ENCODE peak calls at places on chromosomes 12 and 14, in four cellular contexts. One of them, this sample, is unnamed.

GRCh38 chr12:3973939-3974644 is 100.9 kb upstream of the PARP11 start:
- DNase-seq in tibial nerve: no peak
- DNase-seq in suprapubic skin: peak; percentile 40
- DNase-seq in A549: no peak
- DNase-seq in this sample: no peak

GRCh38 chr12:127297327-127297726 is 969.6 kb upstream of the TMEM132C start:
- DNase-seq in tibial nerve: no peak
- DNase-seq in suprapubic skin: peak; percentile 52
- DNase-seq in A549: no peak
- DNase-seq in this sample: no peak

GRCh38 chr12:30989754-30990153 is 63.2 kb downstream of the TSPAN11 start:
- DNase-seq in tibial nerve: no peak
- DNase-seq in suprapubic skin: no peak
- DNase-seq in A549: peak; percentile 41
- DNase-seq in this sample: peak; percentile 19

GRCh38 chr14:80973918-80974317 is 18.5 kb downstream of the TSHR start:
- DNase-seq in tibial nerve: no peak
- DNase-seq in suprapubic skin: no peak
- DNase-seq in A549: no peak
- DNase-seq in this sample: no peak

GRCh38 chr14:102192840-102193502 is 53.3 kb downstream of the WDR20 start:
- DNase-seq in tibial nerve: no peak
- DNase-seq in suprapubic skin: no peak
- DNase-seq in A549: no peak
- DNase-seq in this sample: no peak

GRCh38 chr14:64636980-64637429 is 67.2 kb upstream of the PLEKHG3 start:
- DNase-seq in tibial nerve: no peak
- DNase-seq in suprapubic skin: no peak
- DNase-seq in A549: no peak
- DNase-seq in this sample: peak; percentile 75

GRCh38 chr12:32134144-32134888 is 27.7 kb downstream of the BICD1 start:
- DNase-seq in tibial nerve: no peak
- DNase-seq in suprapubic skin: no peak
- DNase-seq in A549: no peak
- DNase-seq in this sample: no peak

GRCh38 chr14:93073366-93073722 is 42.4 kb downstream of the ITPK1 start:
- DNase-seq in tibial nerve: no peak
- DNase-seq in suprapubic skin: no peak
- DNase-seq in A549: no peak
- DNase-seq in this sample: no peak

GRCh38 chr12:70637286-70637685 is at the start of gene PTPRB:
- DNase-seq in tibial nerve: no peak
- DNase-seq in suprapubic skin: no peak
- DNase-seq in A549: no peak
- DNase-seq in this sample: no peak

GRCh38 chr12:118145113-118145797 is 9.3 kb downstream of the PEBP1 start:
- DNase-seq in tibial nerve: no peak
- DNase-seq in suprapubic skin: no peak
- DNase-seq in A549: no peak
- DNase-seq in this sample: no peak

GRCh38 chr12:128844031-128844635 is 9.1 kb upstream of the GLT1D1 start:
- DNase-seq in tibial nerve: no peak
- DNase-seq in suprapubic skin: no peak
- DNase-seq in A549: no peak
- DNase-seq in this sample: no peak

GRCh38 chr12:113722747-113723146 is 243.4 kb downstream of the RBM19 start:
- DNase-seq in tibial nerve: no peak
- DNase-seq in suprapubic skin: no peak
- DNase-seq in A549: no peak
- DNase-seq in this sample: no peak

GRCh38 chr12:89529738-89530137 is 3.9 kb upstream of the POC1B start:
- DNase-seq in tibial nerve: no peak
- DNase-seq in suprapubic skin: no peak
- DNase-seq in A549: peak; percentile 67
- DNase-seq in this sample: peak; percentile 69

GRCh38 chr12:18250313-18250916 is 10.9 kb upstream of the PIK3C2G start:
- DNase-seq in tibial nerve: peak; percentile 39
- DNase-seq in suprapubic skin: no peak
- DNase-seq in A549: peak; percentile 66
- DNase-seq in this sample: peak; percentile 41

GRCh38 chr14:29895591-29896043 is 32.0 kb downstream of the PRKD1 start:
- DNase-seq in tibial nerve: no peak
- DNase-seq in suprapubic skin: no peak
- DNase-seq in A549: no peak
- DNase-seq in this sample: no peak

GRCh38 chr12:27382924-27383323 is 50.3 kb downstream of the BMAL2 start:
- DNase-seq in tibial nerve: no peak
- DNase-seq in suprapubic skin: no peak
- DNase-seq in A549: no peak
- DNase-seq in this sample: no peak

GRCh38 chr14:105879867-105880561 is 353.6 kb downstream of the TMEM121 start:
- DNase-seq in tibial nerve: no peak
- DNase-seq in suprapubic skin: peak; percentile 78
- DNase-seq in A549: no peak
- DNase-seq in this sample: no peak

GRCh38 chr14:50775357-50775756 is 55.6 kb downstream of the NIN start:
- DNase-seq in tibial nerve: no peak
- DNase-seq in suprapubic skin: no peak
- DNase-seq in A549: no peak
- DNase-seq in this sample: no peak

GRCh38 chr14:36509056-36509917 is 10.7 kb downstream of the NKX2-1 start:
- DNase-seq in tibial nerve: no peak
- DNase-seq in suprapubic skin: no peak
- DNase-seq in A549: no peak
- DNase-seq in this sample: no peak

GRCh38 chr12:122001379-122002209 is 20.1 kb upstream of the BCL7A start:
- DNase-seq in tibial nerve: no peak
- DNase-seq in suprapubic skin: no peak
- DNase-seq in A549: no peak
- DNase-seq in this sample: no peak

GRCh38 chr12:5377997-5378596 is 53.8 kb upstream of the NTF3 start:
- DNase-seq in tibial nerve: no peak
- DNase-seq in suprapubic skin: no peak
- DNase-seq in A549: no peak
- DNase-seq in this sample: no peak

GRCh38 chr14:59187802-59188460 is 536 bp upstream of the DAAM1 start:
- DNase-seq in tibial nerve: peak; percentile 24
- DNase-seq in suprapubic skin: no peak
- DNase-seq in A549: peak; percentile 10
- DNase-seq in this sample: peak; percentile 91

GRCh38 chr12:45051490-45052105 is 699 bp upstream of the DBX2 start:
- DNase-seq in tibial nerve: no peak
- DNase-seq in suprapubic skin: no peak
- DNase-seq in A549: no peak
- DNase-seq in this sample: no peak

GRCh38 chr12:77072833-77073495 is 7.6 kb upstream of the E2F7 start:
- DNase-seq in tibial nerve: no peak
- DNase-seq in suprapubic skin: no peak
- DNase-seq in A549: no peak
- DNase-seq in this sample: no peak

GRCh38 chr14:64971890-64972785 is at the start of gene RAB15:
- DNase-seq in tibial nerve: no peak
- DNase-seq in suprapubic skin: no peak
- DNase-seq in A549: peak; percentile 39
- DNase-seq in this sample: peak; percentile 30

GRCh38 chr12:57759360-57759980 is 4.6 kb downstream of the MARCHF9 start:
- DNase-seq in tibial nerve: no peak
- DNase-seq in suprapubic skin: no peak
- DNase-seq in A549: peak; percentile 68
- DNase-seq in this sample: peak; percentile 54

GRCh38 chr14:103679351-103679750 is 35.9 kb downstream of the XRCC3 start:
- DNase-seq in tibial nerve: no peak
- DNase-seq in suprapubic skin: no peak
- DNase-seq in A549: peak; percentile 47
- DNase-seq in this sample: peak; percentile 58

GRCh38 chr14:50763386-50764007 is 67.5 kb downstream of the NIN start:
- DNase-seq in tibial nerve: no peak
- DNase-seq in suprapubic skin: no peak
- DNase-seq in A549: peak; percentile 63
- DNase-seq in this sample: no peak

GRCh38 chr12:15787801-15788200 is 1.4 kb downstream of the EPS8 start:
- DNase-seq in tibial nerve: no peak
- DNase-seq in suprapubic skin: no peak
- DNase-seq in A549: no peak
- DNase-seq in this sample: no peak

GRCh38 chr12:13099910-13100609 is 3.4 kb downstream of the GSG1 start:
- DNase-seq in tibial nerve: no peak
- DNase-seq in suprapubic skin: no peak
- DNase-seq in A549: no peak
- DNase-seq in this sample: no peak

DNA sequence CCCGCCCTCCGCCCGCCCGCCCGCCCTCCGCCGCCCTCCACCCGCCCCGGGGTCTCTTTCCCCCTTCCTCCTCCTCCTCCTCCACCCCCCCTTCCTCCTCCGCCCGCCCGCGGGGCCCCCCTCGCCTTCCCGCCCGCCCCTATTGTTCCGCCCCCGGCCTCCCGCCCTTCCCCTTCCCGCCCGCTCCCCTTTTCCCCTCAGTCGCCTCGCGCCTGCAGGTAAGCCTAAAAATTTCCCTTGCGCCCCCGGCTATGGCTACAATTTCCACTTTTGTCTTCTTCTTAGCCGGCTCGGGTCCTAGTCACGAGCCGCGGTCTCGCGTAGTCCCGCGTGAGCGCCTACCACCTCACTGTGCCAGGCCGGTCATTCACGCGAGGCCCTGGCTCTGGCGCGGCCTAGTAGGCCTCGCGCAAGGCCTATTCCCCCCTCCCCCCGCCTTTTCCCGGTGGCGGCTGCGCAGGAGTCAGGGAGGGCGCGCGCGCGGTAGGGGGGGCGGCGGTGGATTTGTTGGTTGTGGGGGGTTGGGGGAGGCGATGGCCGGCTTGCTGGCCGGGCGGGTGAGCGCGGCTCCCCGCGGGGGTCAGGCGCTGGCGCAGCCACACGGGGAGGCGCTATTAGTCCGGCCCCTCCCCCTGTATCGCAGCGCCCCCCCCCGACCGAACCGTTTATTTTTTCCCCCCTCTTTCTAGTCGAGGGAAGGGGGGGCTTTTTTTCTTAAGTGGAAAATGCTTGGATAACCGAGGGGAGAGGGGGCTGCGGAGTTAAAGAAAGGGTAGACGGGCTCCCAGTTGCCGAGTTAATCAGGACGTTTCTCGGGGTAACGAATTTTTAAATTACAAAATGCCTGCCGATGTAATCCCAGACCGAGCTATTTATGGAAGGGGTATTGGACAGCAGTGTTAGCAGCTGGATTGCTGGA is 516 bp downstream of the PCBP2 start:
- DNase-seq in tibial nerve: peak; percentile 82
- DNase-seq in suprapubic skin: peak; percentile 89
- DNase-seq in A549: peak; percentile 95
- DNase-seq in this sample: peak; percentile 96
- TF ChIP-seq POLR2A in tibial nerve: peak; percentile 5
- TF ChIP-seq POLR2A in suprapubic skin: no peak
- TF ChIP-seq POLR2A in A549: peak; percentile 35
- TF ChIP-seq POLR2A in this sample: no peak

DNA sequence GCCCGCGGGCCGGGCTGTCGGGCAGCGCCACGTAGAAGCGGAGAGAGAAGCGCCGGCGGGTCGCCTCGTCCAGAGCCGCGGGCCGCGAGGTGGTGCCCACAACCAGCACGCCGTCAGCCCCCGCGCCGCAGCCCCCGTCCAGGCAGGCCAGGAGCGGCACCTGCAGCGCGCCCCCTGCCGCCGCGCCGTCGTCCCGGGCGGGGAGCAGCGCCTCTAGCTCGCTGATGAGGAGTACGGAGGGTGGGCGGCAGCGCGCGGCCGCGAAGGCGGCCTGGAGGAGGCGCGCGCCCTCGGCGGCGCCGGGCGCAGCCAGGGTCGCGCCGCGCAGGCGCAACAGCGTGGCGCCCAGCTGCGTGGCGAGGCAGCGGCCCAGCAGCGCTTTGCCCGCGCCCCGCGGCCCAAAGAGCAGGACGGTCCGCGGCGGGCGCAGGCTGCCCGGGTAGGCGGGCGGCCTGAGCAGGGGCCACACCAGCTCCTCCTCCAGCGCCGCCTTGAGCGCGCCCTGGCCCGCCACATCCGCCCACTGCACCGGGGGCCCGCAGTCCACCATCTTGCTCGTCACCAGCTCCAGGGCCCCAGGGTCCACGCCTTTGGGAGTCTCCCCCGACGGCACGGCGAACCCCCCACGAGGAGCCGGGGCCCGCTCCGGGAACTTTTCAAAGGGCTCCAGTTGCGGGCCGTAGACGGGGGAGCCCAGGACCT is 27.6 kb downstream of the FIGNL2 start:
- DNase-seq in tibial nerve: no peak
- DNase-seq in suprapubic skin: no peak
- DNase-seq in A549: peak; percentile 86
- DNase-seq in this sample: peak; percentile 21
- TF ChIP-seq POLR2A in tibial nerve: peak; percentile 20
- TF ChIP-seq POLR2A in suprapubic skin: no peak
- TF ChIP-seq POLR2A in A549: peak; percentile 94
- TF ChIP-seq POLR2A in this sample: no peak

GRCh38 chr12:7712841-7713442 is 1.7 kb downstream of the DPPA3 start:
- DNase-seq in tibial nerve: no peak
- DNase-seq in suprapubic skin: no peak
- DNase-seq in A549: no peak
- DNase-seq in this sample: no peak

GRCh38 chr12:7705846-7706245 is 5.4 kb upstream of the DPPA3 start:
- DNase-seq in tibial nerve: no peak
- DNase-seq in suprapubic skin: no peak
- DNase-seq in A549: no peak
- DNase-seq in this sample: no peak

GRCh38 chr12:7711133-7711532 is at the start of gene DPPA3:
- DNase-seq in tibial nerve: no peak
- DNase-seq in suprapubic skin: no peak
- DNase-seq in A549: no peak
- DNase-seq in this sample: no peak

DNA sequence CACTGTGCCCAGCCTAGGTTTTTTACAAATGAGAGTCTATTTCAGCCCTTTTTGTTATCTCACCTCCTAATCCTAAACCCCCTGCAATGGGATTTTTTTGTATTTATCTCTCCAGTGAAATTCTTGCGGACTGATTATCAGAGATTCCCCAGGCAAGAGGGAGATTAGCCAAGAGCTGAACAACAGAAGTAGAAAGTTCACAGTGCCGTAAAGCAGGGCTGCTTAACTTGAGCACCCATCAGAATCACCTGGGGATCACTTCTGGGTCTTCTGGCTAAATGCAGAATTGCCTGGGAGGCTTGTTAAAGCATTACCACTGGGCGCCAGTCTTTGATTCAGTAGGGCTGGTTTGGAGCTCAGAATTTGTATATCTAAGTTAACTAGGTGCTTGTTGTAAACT is 1.3 kb upstream of the DPPA3 start:
- DNase-seq in tibial nerve: no peak
- DNase-seq in suprapubic skin: no peak
- DNase-seq in A549: no peak
- DNase-seq in this sample: no peak
- TF ChIP-seq POLR2A in tibial nerve: no peak
- TF ChIP-seq POLR2A in suprapubic skin: no peak
- TF ChIP-seq POLR2A in A549: no peak
- TF ChIP-seq POLR2A in this sample: no peak

GRCh38 chr12:109998904-109999648 is at the start of gene ANKRD13A:
- DNase-seq in tibial nerve: peak; percentile 88
- DNase-seq in suprapubic skin: peak; percentile 96
- DNase-seq in A549: peak; percentile 97
- DNase-seq in this sample: peak; percentile 97
- TF ChIP-seq POLR2A in tibial nerve: peak; percentile 72
- TF ChIP-seq POLR2A in suprapubic skin: peak; percentile 84
- TF ChIP-seq POLR2A in A549: peak; percentile 67
- TF ChIP-seq POLR2A in this sample: peak; percentile 75